ENCODE peak calls at places on chromosomes 1 and 21, in four cellular contexts. One of them, this sample, is unnamed.

GRCh38 chr1:228308085-228308601 is 98.5 kb downstream of the TRIM11 start:
- DNase-seq in AG09319: no peak
- DNase-seq in stimulated activated CD4-positive, alpha-beta T cell treated with anti-CD3 and anti-CD28 coated beads, Interleukin-12 subunit alpha, Interleukin-12 subunit beta, amount 100 ng/mL, for 4 hours: no peak
- DNase-seq in activated T-cell treated with anti-CD3 and anti-CD28 coated beads for 1 hour: no peak
- DNase-seq in this sample: no peak

GRCh38 chr1:168206111-168206510 is 19.7 kb upstream of the SFT2D2 start:
- DNase-seq in AG09319: no peak
- DNase-seq in stimulated activated CD4-positive, alpha-beta T cell treated with anti-CD3 and anti-CD28 coated beads, Interleukin-12 subunit alpha, Interleukin-12 subunit beta, amount 100 ng/mL, for 4 hours: no peak
- DNase-seq in activated T-cell treated with anti-CD3 and anti-CD28 coated beads for 1 hour: no peak
- DNase-seq in this sample: no peak

GRCh38 chr1:1331068-1331965 is at the start of gene TAS1R3:
- DNase-seq in AG09319: no peak
- DNase-seq in stimulated activated CD4-positive, alpha-beta T cell treated with anti-CD3 and anti-CD28 coated beads, Interleukin-12 subunit alpha, Interleukin-12 subunit beta, amount 100 ng/mL, for 4 hours: no peak
- DNase-seq in activated T-cell treated with anti-CD3 and anti-CD28 coated beads for 1 hour: no peak
- DNase-seq in this sample: no peak

GRCh38 chr1:170663011-170663410 is 920 bp upstream of the PRRX1 start:
- DNase-seq in AG09319: no peak
- DNase-seq in stimulated activated CD4-positive, alpha-beta T cell treated with anti-CD3 and anti-CD28 coated beads, Interleukin-12 subunit alpha, Interleukin-12 subunit beta, amount 100 ng/mL, for 4 hours: no peak
- DNase-seq in activated T-cell treated with anti-CD3 and anti-CD28 coated beads for 1 hour: no peak
- DNase-seq in this sample: no peak

GRCh38 chr1:5990913-5991783 is 1.1 kb downstream of the NPHP4 start:
- DNase-seq in AG09319: no peak
- DNase-seq in stimulated activated CD4-positive, alpha-beta T cell treated with anti-CD3 and anti-CD28 coated beads, Interleukin-12 subunit alpha, Interleukin-12 subunit beta, amount 100 ng/mL, for 4 hours: peak
- DNase-seq in activated T-cell treated with anti-CD3 and anti-CD28 coated beads for 1 hour: no peak
- DNase-seq in this sample: no peak

GRCh38 chr1:109643385-109644230 is 12.3 kb upstream of the GSTM4 start:
- DNase-seq in AG09319: no peak
- DNase-seq in stimulated activated CD4-positive, alpha-beta T cell treated with anti-CD3 and anti-CD28 coated beads, Interleukin-12 subunit alpha, Interleukin-12 subunit beta, amount 100 ng/mL, for 4 hours: peak
- DNase-seq in activated T-cell treated with anti-CD3 and anti-CD28 coated beads for 1 hour: peak
- DNase-seq in this sample: no peak

GRCh38 chr1:28889357-28889756 is 25.0 kb upstream of the EPB41 start:
- DNase-seq in AG09319: no peak
- DNase-seq in stimulated activated CD4-positive, alpha-beta T cell treated with anti-CD3 and anti-CD28 coated beads, Interleukin-12 subunit alpha, Interleukin-12 subunit beta, amount 100 ng/mL, for 4 hours: no peak
- DNase-seq in activated T-cell treated with anti-CD3 and anti-CD28 coated beads for 1 hour: no peak
- DNase-seq in this sample: no peak

GRCh38 chr1:44962729-44963128 is 23.7 kb downstream of the EIF2B3 start:
- DNase-seq in AG09319: no peak
- DNase-seq in stimulated activated CD4-positive, alpha-beta T cell treated with anti-CD3 and anti-CD28 coated beads, Interleukin-12 subunit alpha, Interleukin-12 subunit beta, amount 100 ng/mL, for 4 hours: no peak
- DNase-seq in activated T-cell treated with anti-CD3 and anti-CD28 coated beads for 1 hour: no peak
- DNase-seq in this sample: no peak

GRCh38 chr1:245154429-245155185 is at the start of gene KIF26B:
- DNase-seq in AG09319: no peak
- DNase-seq in stimulated activated CD4-positive, alpha-beta T cell treated with anti-CD3 and anti-CD28 coated beads, Interleukin-12 subunit alpha, Interleukin-12 subunit beta, amount 100 ng/mL, for 4 hours: peak
- DNase-seq in activated T-cell treated with anti-CD3 and anti-CD28 coated beads for 1 hour: no peak
- DNase-seq in this sample: no peak

GRCh38 chr1:77683836-77684148 is 1.3 kb upstream of the ZZZ3 start:
- DNase-seq in AG09319: peak
- DNase-seq in stimulated activated CD4-positive, alpha-beta T cell treated with anti-CD3 and anti-CD28 coated beads, Interleukin-12 subunit alpha, Interleukin-12 subunit beta, amount 100 ng/mL, for 4 hours: no peak
- DNase-seq in activated T-cell treated with anti-CD3 and anti-CD28 coated beads for 1 hour: no peak
- DNase-seq in this sample: no peak

GRCh38 chr21:31509108-31510017 is 150.1 kb upstream of the SOD1 start:
- DNase-seq in AG09319: no peak
- DNase-seq in stimulated activated CD4-positive, alpha-beta T cell treated with anti-CD3 and anti-CD28 coated beads, Interleukin-12 subunit alpha, Interleukin-12 subunit beta, amount 100 ng/mL, for 4 hours: peak
- DNase-seq in activated T-cell treated with anti-CD3 and anti-CD28 coated beads for 1 hour: peak
- DNase-seq in this sample: no peak

GRCh38 chr1:5833911-5834310 is 158.3 kb downstream of the NPHP4 start:
- DNase-seq in AG09319: no peak
- DNase-seq in stimulated activated CD4-positive, alpha-beta T cell treated with anti-CD3 and anti-CD28 coated beads, Interleukin-12 subunit alpha, Interleukin-12 subunit beta, amount 100 ng/mL, for 4 hours: no peak
- DNase-seq in activated T-cell treated with anti-CD3 and anti-CD28 coated beads for 1 hour: no peak
- DNase-seq in this sample: no peak

GRCh38 chr1:230684146-230684545 is 29.8 kb downstream of the AGT start:
- DNase-seq in AG09319: no peak
- DNase-seq in stimulated activated CD4-positive, alpha-beta T cell treated with anti-CD3 and anti-CD28 coated beads, Interleukin-12 subunit alpha, Interleukin-12 subunit beta, amount 100 ng/mL, for 4 hours: no peak
- DNase-seq in activated T-cell treated with anti-CD3 and anti-CD28 coated beads for 1 hour: no peak
- DNase-seq in this sample: no peak

GRCh38 chr1:47703981-47704596 is 266.2 kb downstream of the FOXD2 start:
- DNase-seq in AG09319: peak
- DNase-seq in stimulated activated CD4-positive, alpha-beta T cell treated with anti-CD3 and anti-CD28 coated beads, Interleukin-12 subunit alpha, Interleukin-12 subunit beta, amount 100 ng/mL, for 4 hours: no peak
- DNase-seq in activated T-cell treated with anti-CD3 and anti-CD28 coated beads for 1 hour: no peak
- DNase-seq in this sample: no peak

GRCh38 chr1:90557706-90558105 is 159.4 kb downstream of the BARHL2 start:
- DNase-seq in AG09319: no peak
- DNase-seq in stimulated activated CD4-positive, alpha-beta T cell treated with anti-CD3 and anti-CD28 coated beads, Interleukin-12 subunit alpha, Interleukin-12 subunit beta, amount 100 ng/mL, for 4 hours: no peak
- DNase-seq in activated T-cell treated with anti-CD3 and anti-CD28 coated beads for 1 hour: no peak
- DNase-seq in this sample: no peak

GRCh38 chr1:183243190-183244065 is 57.4 kb downstream of the LAMC2 start:
- DNase-seq in AG09319: no peak
- DNase-seq in stimulated activated CD4-positive, alpha-beta T cell treated with anti-CD3 and anti-CD28 coated beads, Interleukin-12 subunit alpha, Interleukin-12 subunit beta, amount 100 ng/mL, for 4 hours: no peak
- DNase-seq in activated T-cell treated with anti-CD3 and anti-CD28 coated beads for 1 hour: no peak
- DNase-seq in this sample: no peak

GRCh38 chr21:37072239-37072987 is 458 bp downstream of the PIGP start:
- DNase-seq in AG09319: peak
- DNase-seq in stimulated activated CD4-positive, alpha-beta T cell treated with anti-CD3 and anti-CD28 coated beads, Interleukin-12 subunit alpha, Interleukin-12 subunit beta, amount 100 ng/mL, for 4 hours: peak
- DNase-seq in activated T-cell treated with anti-CD3 and anti-CD28 coated beads for 1 hour: peak
- DNase-seq in this sample: peak

GRCh38 chr1:183609313-183609712 is 19.1 kb upstream of the NCF2 start:
- DNase-seq in AG09319: peak
- DNase-seq in stimulated activated CD4-positive, alpha-beta T cell treated with anti-CD3 and anti-CD28 coated beads, Interleukin-12 subunit alpha, Interleukin-12 subunit beta, amount 100 ng/mL, for 4 hours: no peak
- DNase-seq in activated T-cell treated with anti-CD3 and anti-CD28 coated beads for 1 hour: no peak
- DNase-seq in this sample: peak

GRCh38 chr1:7781923-7782495 is 2.1 kb upstream of the PER3 start:
- DNase-seq in AG09319: no peak
- DNase-seq in stimulated activated CD4-positive, alpha-beta T cell treated with anti-CD3 and anti-CD28 coated beads, Interleukin-12 subunit alpha, Interleukin-12 subunit beta, amount 100 ng/mL, for 4 hours: no peak
- DNase-seq in activated T-cell treated with anti-CD3 and anti-CD28 coated beads for 1 hour: no peak
- DNase-seq in this sample: no peak

GRCh38 chr1:90502696-90503095 is 214.4 kb downstream of the BARHL2 start:
- DNase-seq in AG09319: no peak
- DNase-seq in stimulated activated CD4-positive, alpha-beta T cell treated with anti-CD3 and anti-CD28 coated beads, Interleukin-12 subunit alpha, Interleukin-12 subunit beta, amount 100 ng/mL, for 4 hours: no peak
- DNase-seq in activated T-cell treated with anti-CD3 and anti-CD28 coated beads for 1 hour: no peak
- DNase-seq in this sample: no peak

GRCh38 chr1:170791941-170792340 is 128.0 kb downstream of the PRRX1 start:
- DNase-seq in AG09319: peak
- DNase-seq in stimulated activated CD4-positive, alpha-beta T cell treated with anti-CD3 and anti-CD28 coated beads, Interleukin-12 subunit alpha, Interleukin-12 subunit beta, amount 100 ng/mL, for 4 hours: no peak
- DNase-seq in activated T-cell treated with anti-CD3 and anti-CD28 coated beads for 1 hour: no peak
- DNase-seq in this sample: no peak

GRCh38 chr1:173715538-173715844 is 710 bp downstream of the KLHL20 start:
- DNase-seq in AG09319: no peak
- DNase-seq in stimulated activated CD4-positive, alpha-beta T cell treated with anti-CD3 and anti-CD28 coated beads, Interleukin-12 subunit alpha, Interleukin-12 subunit beta, amount 100 ng/mL, for 4 hours: no peak
- DNase-seq in activated T-cell treated with anti-CD3 and anti-CD28 coated beads for 1 hour: no peak
- DNase-seq in this sample: no peak

GRCh38 chr1:215797859-215798258 is 230.8 kb downstream of the KCTD3 start:
- DNase-seq in AG09319: no peak
- DNase-seq in stimulated activated CD4-positive, alpha-beta T cell treated with anti-CD3 and anti-CD28 coated beads, Interleukin-12 subunit alpha, Interleukin-12 subunit beta, amount 100 ng/mL, for 4 hours: no peak
- DNase-seq in activated T-cell treated with anti-CD3 and anti-CD28 coated beads for 1 hour: no peak
- DNase-seq in this sample: no peak

GRCh38 chr1:26132128-26132824 is 20.7 kb downstream of the PDIK1L start:
- DNase-seq in AG09319: no peak
- DNase-seq in stimulated activated CD4-positive, alpha-beta T cell treated with anti-CD3 and anti-CD28 coated beads, Interleukin-12 subunit alpha, Interleukin-12 subunit beta, amount 100 ng/mL, for 4 hours: no peak
- DNase-seq in activated T-cell treated with anti-CD3 and anti-CD28 coated beads for 1 hour: no peak
- DNase-seq in this sample: no peak

GRCh38 chr1:172269644-172270043 is 150.8 kb upstream of the C1orf105 start:
- DNase-seq in AG09319: no peak
- DNase-seq in stimulated activated CD4-positive, alpha-beta T cell treated with anti-CD3 and anti-CD28 coated beads, Interleukin-12 subunit alpha, Interleukin-12 subunit beta, amount 100 ng/mL, for 4 hours: no peak
- DNase-seq in activated T-cell treated with anti-CD3 and anti-CD28 coated beads for 1 hour: no peak
- DNase-seq in this sample: no peak

GRCh38 chr1:157170677-157171515 is 32.7 kb upstream of the ETV3 start:
- DNase-seq in AG09319: no peak
- DNase-seq in stimulated activated CD4-positive, alpha-beta T cell treated with anti-CD3 and anti-CD28 coated beads, Interleukin-12 subunit alpha, Interleukin-12 subunit beta, amount 100 ng/mL, for 4 hours: peak
- DNase-seq in activated T-cell treated with anti-CD3 and anti-CD28 coated beads for 1 hour: peak
- DNase-seq in this sample: no peak

GRCh38 chr1:170670751-170671628 is 7.1 kb downstream of the PRRX1 start:
- DNase-seq in AG09319: no peak
- DNase-seq in stimulated activated CD4-positive, alpha-beta T cell treated with anti-CD3 and anti-CD28 coated beads, Interleukin-12 subunit alpha, Interleukin-12 subunit beta, amount 100 ng/mL, for 4 hours: no peak
- DNase-seq in activated T-cell treated with anti-CD3 and anti-CD28 coated beads for 1 hour: no peak
- DNase-seq in this sample: no peak

GRCh38 chr1:29984544-29985375 is 738.6 kb downstream of the MATN1 start:
- DNase-seq in AG09319: no peak
- DNase-seq in stimulated activated CD4-positive, alpha-beta T cell treated with anti-CD3 and anti-CD28 coated beads, Interleukin-12 subunit alpha, Interleukin-12 subunit beta, amount 100 ng/mL, for 4 hours: no peak
- DNase-seq in activated T-cell treated with anti-CD3 and anti-CD28 coated beads for 1 hour: no peak
- DNase-seq in this sample: no peak

GRCh38 chr1:177517556-177517955 is 346.8 kb downstream of the BRINP2 start:
- DNase-seq in AG09319: no peak
- DNase-seq in stimulated activated CD4-positive, alpha-beta T cell treated with anti-CD3 and anti-CD28 coated beads, Interleukin-12 subunit alpha, Interleukin-12 subunit beta, amount 100 ng/mL, for 4 hours: no peak
- DNase-seq in activated T-cell treated with anti-CD3 and anti-CD28 coated beads for 1 hour: no peak
- DNase-seq in this sample: no peak

GRCh38 chr1:89306273-89306672 is 33.6 kb upstream of the GBP5 start:
- DNase-seq in AG09319: no peak
- DNase-seq in stimulated activated CD4-positive, alpha-beta T cell treated with anti-CD3 and anti-CD28 coated beads, Interleukin-12 subunit alpha, Interleukin-12 subunit beta, amount 100 ng/mL, for 4 hours: no peak
- DNase-seq in activated T-cell treated with anti-CD3 and anti-CD28 coated beads for 1 hour: no peak
- DNase-seq in this sample: no peak

GRCh38 chr1:181685216-181685615 is 201.9 kb downstream of the CACNA1E start:
- DNase-seq in AG09319: no peak
- DNase-seq in stimulated activated CD4-positive, alpha-beta T cell treated with anti-CD3 and anti-CD28 coated beads, Interleukin-12 subunit alpha, Interleukin-12 subunit beta, amount 100 ng/mL, for 4 hours: no peak
- DNase-seq in activated T-cell treated with anti-CD3 and anti-CD28 coated beads for 1 hour: no peak
- DNase-seq in this sample: no peak

GRCh38 chr1:110380667-110381283 is 10.1 kb downstream of the SLC16A4 start:
- DNase-seq in AG09319: peak
- DNase-seq in stimulated activated CD4-positive, alpha-beta T cell treated with anti-CD3 and anti-CD28 coated beads, Interleukin-12 subunit alpha, Interleukin-12 subunit beta, amount 100 ng/mL, for 4 hours: no peak
- DNase-seq in activated T-cell treated with anti-CD3 and anti-CD28 coated beads for 1 hour: no peak
- DNase-seq in this sample: no peak

GRCh38 chr1:156705321-156705917 is at the start of gene CRABP2:
- DNase-seq in AG09319: no peak
- DNase-seq in stimulated activated CD4-positive, alpha-beta T cell treated with anti-CD3 and anti-CD28 coated beads, Interleukin-12 subunit alpha, Interleukin-12 subunit beta, amount 100 ng/mL, for 4 hours: peak
- DNase-seq in activated T-cell treated with anti-CD3 and anti-CD28 coated beads for 1 hour: no peak
- DNase-seq in this sample: no peak

GRCh38 chr21:42513985-42514882 is 582 bp downstream of the SLC37A1 start:
- DNase-seq in AG09319: no peak
- DNase-seq in stimulated activated CD4-positive, alpha-beta T cell treated with anti-CD3 and anti-CD28 coated beads, Interleukin-12 subunit alpha, Interleukin-12 subunit beta, amount 100 ng/mL, for 4 hours: peak
- DNase-seq in activated T-cell treated with anti-CD3 and anti-CD28 coated beads for 1 hour: peak
- DNase-seq in this sample: no peak

GRCh38 chr1:10755977-10756521 is 40.4 kb downstream of the CASZ1 start:
- DNase-seq in AG09319: no peak
- DNase-seq in stimulated activated CD4-positive, alpha-beta T cell treated with anti-CD3 and anti-CD28 coated beads, Interleukin-12 subunit alpha, Interleukin-12 subunit beta, amount 100 ng/mL, for 4 hours: peak
- DNase-seq in activated T-cell treated with anti-CD3 and anti-CD28 coated beads for 1 hour: peak
- DNase-seq in this sample: no peak

GRCh38 chr1:19169642-19170041 is 40.4 kb downstream of the UBR4 start:
- DNase-seq in AG09319: no peak
- DNase-seq in stimulated activated CD4-positive, alpha-beta T cell treated with anti-CD3 and anti-CD28 coated beads, Interleukin-12 subunit alpha, Interleukin-12 subunit beta, amount 100 ng/mL, for 4 hours: no peak
- DNase-seq in activated T-cell treated with anti-CD3 and anti-CD28 coated beads for 1 hour: no peak
- DNase-seq in this sample: no peak

GRCh38 chr1:48039088-48040049 is 42.2 kb upstream of the TRABD2B start:
- DNase-seq in AG09319: no peak
- DNase-seq in stimulated activated CD4-positive, alpha-beta T cell treated with anti-CD3 and anti-CD28 coated beads, Interleukin-12 subunit alpha, Interleukin-12 subunit beta, amount 100 ng/mL, for 4 hours: no peak
- DNase-seq in activated T-cell treated with anti-CD3 and anti-CD28 coated beads for 1 hour: no peak
- DNase-seq in this sample: no peak

GRCh38 chr21:44667612-44668011 is 885 bp upstream of the KRTAP12-2 start:
- DNase-seq in AG09319: no peak
- DNase-seq in stimulated activated CD4-positive, alpha-beta T cell treated with anti-CD3 and anti-CD28 coated beads, Interleukin-12 subunit alpha, Interleukin-12 subunit beta, amount 100 ng/mL, for 4 hours: no peak
- DNase-seq in activated T-cell treated with anti-CD3 and anti-CD28 coated beads for 1 hour: no peak
- DNase-seq in this sample: no peak

GRCh38 chr1:8004803-8005573 is 21.1 kb downstream of the ERRFI1 start:
- DNase-seq in AG09319: peak
- DNase-seq in stimulated activated CD4-positive, alpha-beta T cell treated with anti-CD3 and anti-CD28 coated beads, Interleukin-12 subunit alpha, Interleukin-12 subunit beta, amount 100 ng/mL, for 4 hours: no peak
- DNase-seq in activated T-cell treated with anti-CD3 and anti-CD28 coated beads for 1 hour: no peak
- DNase-seq in this sample: peak

GRCh38 chr1:47405697-47406096 is 10.4 kb upstream of the FOXE3 start:
- DNase-seq in AG09319: no peak
- DNase-seq in stimulated activated CD4-positive, alpha-beta T cell treated with anti-CD3 and anti-CD28 coated beads, Interleukin-12 subunit alpha, Interleukin-12 subunit beta, amount 100 ng/mL, for 4 hours: no peak
- DNase-seq in activated T-cell treated with anti-CD3 and anti-CD28 coated beads for 1 hour: no peak
- DNase-seq in this sample: no peak